ENCODE peak calls at places on chromosome 1, in nine cellular contexts. A is aorta; M is heart left ventricle; I is hepatocyte; G is CD4-positive, CD25-positive, alpha-beta regulatory T cell; V is OCI-LY7; L is left ventricle myocardium inferior; Z is mucosa of descending colon; E is tibial artery. B is an unnamed sample.

GRCh38 chr1:23370744-23371710 is 1.4 kb upstream of the ZNF436 start:
- DNase-seq in M (peak; percentile 47), V (no peak), I (peak; percentile 57), E (no peak), Z (no peak), L (no peak), G (no peak), A (no peak), B (no peak)

GRCh38 chr1:206703647-206704046 is 18.9 kb downstream of the MAPKAPK2 start:
- DNase-seq in I (no peak), V (no peak), G (peak; percentile 68), M (no peak), A (no peak), L (no peak), Z (no peak), E (no peak), B (no peak)

GRCh38 chr1:29801003-29801402 is 564.7 kb downstream of the PTPRU start:
- DNase-seq in V (no peak), M (no peak), G (no peak), L (no peak), I (no peak), Z (no peak), E (no peak), A (no peak), B (no peak)

GRCh38 chr1:160083968-160084770 is 2.8 kb downstream of the KCNJ9 start:
- DNase-seq in I (peak; percentile 87), G (peak; percentile 80), L (peak; percentile 66), E (no peak), M (peak; percentile 66), A (peak; percentile 82), Z (peak; percentile 80), V (no peak), B (peak; percentile 32)

GRCh38 chr1:29196863-29197589 is 15.3 kb upstream of the SRSF4 start:
- DNase-seq in A (peak; percentile 28), Z (no peak), M (no peak), G (no peak), V (no peak), L (no peak), I (no peak), E (no peak), B (peak; percentile 55)

GRCh38 chr1:6259491-6260362 is 1.2 kb downstream of the GPR153 start:
- DNase-seq in A (peak; percentile 92), I (peak; percentile 93), M (peak; percentile 91), G (peak; percentile 87), V (peak; percentile 41), Z (peak; percentile 87), L (peak; percentile 87), E (peak; percentile 83), B (peak; percentile 84)

GRCh38 chr1:8370928-8371327 is 53.0 kb downstream of the SLC45A1 start:
- DNase-seq in L (no peak), I (no peak), Z (no peak), V (no peak), G (no peak), E (no peak), A (no peak), M (peak; percentile 66), B (no peak)

GRCh38 chr1:41557751-41558455 is 73.4 kb upstream of the EDN2 start:
- DNase-seq in M (no peak), Z (no peak), I (no peak), G (no peak), A (peak; percentile 42), V (no peak), L (no peak), E (no peak), B (no peak)

GRCh38 chr1:22971161-22972062 is 1.3 kb downstream of the LACTBL1 start:
- DNase-seq in M (no peak), G (no peak), E (no peak), A (peak; percentile 20), L (no peak), I (peak; percentile 15), V (no peak), Z (no peak), B (peak; percentile 39)

GRCh38 chr1:212466913-212467650 is 34.4 kb downstream of the NENF start:
- DNase-seq in I (peak; percentile 55), E (no peak), G (no peak), Z (no peak), A (peak; percentile 37), M (peak; percentile 46), V (no peak), L (no peak), B (no peak)

GRCh38 chr1:52553372-52554266 is 727 bp upstream of the TUT4 start:
- DNase-seq in V (peak; percentile 84), M (peak; percentile 91), G (peak; percentile 90), E (peak; percentile 83), I (peak; percentile 95), Z (peak; percentile 91), A (peak; percentile 95), L (peak; percentile 87), B (peak; percentile 70)

GRCh38 chr1:229381234-229381633 is 38.4 kb upstream of the CCSAP start:
- DNase-seq in E (no peak), G (no peak), Z (no peak), L (no peak), A (no peak), M (no peak), V (no peak), I (no peak), B (no peak)

GRCh38 chr1:114093624-114094302 is 59.9 kb downstream of the SYT6 start:
- DNase-seq in E (no peak), G (peak; percentile 5), I (peak; percentile 54), V (peak; percentile 12), A (no peak), Z (no peak), M (no peak), L (no peak), B (peak; percentile 86)

GRCh38 chr1:102899935-102900334 is 208.4 kb downstream of the COL11A1 start:
- DNase-seq in A (no peak), M (no peak), E (no peak), I (no peak), V (no peak), L (no peak), Z (no peak), G (no peak), B (no peak)

GRCh38 chr1:54695221-54695620 is 20.4 kb upstream of the TTC4 start:
- DNase-seq in E (no peak), A (no peak), M (no peak), V (no peak), I (no peak), L (no peak), G (no peak), Z (no peak), B (no peak)

GRCh38 chr1:22386774-22387173 is 64.9 kb upstream of the ZBTB40 start:
- DNase-seq in A (peak; percentile 11), Z (no peak), G (no peak), I (no peak), E (no peak), L (no peak), M (no peak), V (no peak), B (no peak)

GRCh38 chr1:31762726-31763670 is 1.1 kb downstream of the ADGRB2 start:
- DNase-seq in Z (peak; percentile 71), V (peak; percentile 80), I (peak; percentile 90), E (peak; percentile 31), L (peak; percentile 60), A (peak; percentile 89), M (peak; percentile 77), G (peak; percentile 61), B (peak; percentile 43)
- H3K4me3 ChIP-seq in Z (no peak overlapping the region), V (peak overlapping the region; percentile 69), I (peak overlapping the region; percentile 82), E (peak overlapping the region; percentile 46), L (peak overlapping the region; percentile 72), A (peak overlapping the region; percentile 47), M (peak overlapping the region; percentile 65), G (peak overlapping the region; percentile 43), B (peak overlapping the region; percentile 32)

DNA sequence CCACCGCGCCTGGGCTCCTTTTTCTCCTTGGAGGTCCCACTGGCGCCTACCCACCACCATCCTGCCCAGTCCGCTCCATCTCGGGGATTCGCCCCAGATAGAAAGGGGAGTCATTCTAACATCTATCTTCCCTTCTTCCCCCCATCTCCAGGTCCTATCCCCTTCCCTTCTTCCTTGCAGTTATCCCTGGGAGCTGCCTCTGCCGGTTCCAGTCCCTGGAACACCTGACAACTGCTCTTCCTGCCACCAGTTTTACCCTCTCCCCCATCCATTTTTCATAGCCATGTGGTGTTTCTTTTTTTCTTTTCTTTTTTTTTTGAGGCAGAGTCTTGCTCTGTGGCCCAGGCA is 12.0 kb upstream of the COL16A1 start:
- DNase-seq in Z (no peak), I (no peak), M (no peak), G (no peak), A (no peak), E (no peak), L (no peak), V (no peak), B (no peak)
- H3K4me1 ChIP-seq in Z (peaks cover 20% of the 10 kb centered on the region), I (peaks cover 37% of the 10 kb centered on the region), M (peaks cover 48% of the 10 kb centered on the region), G (peaks cover 15% of the 10 kb centered on the region), A (no peaks in the 10 kb centered on the region), E (peaks cover 37% of the 10 kb centered on the region), L (peaks cover 42% of the 10 kb centered on the region), V (no peaks in the 10 kb centered on the region), B (peaks cover 40% of the 10 kb centered on the region)

GRCh38 chr1:48190893-48191292 is 31.6 kb upstream of the SLC5A9 start:
- DNase-seq in E (no peak), M (no peak), A (no peak), L (no peak), G (no peak), I (no peak), V (no peak), Z (no peak), B (peak; percentile 84)

GRCh38 chr1:48182441-48182840 is 40.1 kb upstream of the SLC5A9 start:
- DNase-seq in G (no peak), I (no peak), E (no peak), L (no peak), M (no peak), A (no peak), Z (no peak), V (peak; percentile 22), B (peak; percentile 80)

GRCh38 chr1:48187969-48188563 is 34.5 kb upstream of the SLC5A9 start:
- DNase-seq in V (peak; percentile 18), M (no peak), L (no peak), G (no peak), I (no peak), E (no peak), A (no peak), Z (no peak), B (no peak)
- H3K9me3 ChIP-seq in V (peaks cover 15% of the 10 kb centered on the region), M (peaks cover 16% of the 10 kb centered on the region), L (peaks cover 25% of the 10 kb centered on the region), G (peaks cover 8% of the 10 kb centered on the region), I (peaks cover 8% of the 10 kb centered on the region), E (no peaks in the 10 kb centered on the region), A (peaks cover 3% of the 10 kb centered on the region), Z (peaks cover 20% of the 10 kb centered on the region), B (peaks cover 17% of the 10 kb centered on the region)

GRCh38 chr1:40380817-40381216 is 7.3 kb downstream of the SMAP2 start:
- DNase-seq in Z (no peak), I (no peak), M (no peak), G (no peak), V (no peak), A (no peak), L (no peak), E (no peak), B (no peak)

GRCh38 chr1:40382110-40382464 is 8.6 kb downstream of the SMAP2 start:
- DNase-seq in I (no peak), L (no peak), A (no peak), V (no peak), G (peak; percentile 33), E (no peak), Z (no peak), M (no peak), B (no peak)

GRCh38 chr1:40377512-40377911 is 4.0 kb downstream of the SMAP2 start:
- DNase-seq in I (no peak), V (no peak), A (no peak), M (no peak), Z (no peak), E (no peak), G (no peak), L (no peak), B (no peak)

GRCh38 chr1:40381268-40382109 is 8.0 kb downstream of the SMAP2 start:
- DNase-seq in I (no peak), Z (no peak), V (peak; percentile 88), M (no peak), E (no peak), A (no peak), L (no peak), G (peak; percentile 85), B (peak; percentile 37)

GRCh38 chr1:40379785-40380452 is 6.4 kb downstream of the SMAP2 start:
- DNase-seq in I (no peak), M (no peak), L (no peak), G (no peak), Z (no peak), A (no peak), E (no peak), V (no peak), B (no peak)
- H3K4me3 ChIP-seq in I (no peak overlapping the region), M (no peak overlapping the region), L (no peak overlapping the region), G (peak overlapping the region; percentile 82), Z (no peak overlapping the region), A (no peak overlapping the region), E (no peak overlapping the region), V (peak overlapping the region; percentile 66), B (no peak overlapping the region)